ENCODE peak calls at places on chromosomes 3 and 15, in seven cellular contexts. One of them, this sample, is unnamed.

GRCh38 chr3:179146911-179147570 is 1.1 kb upstream of the PIK3CA start:
- DNase-seq in stimulated activated CD4-positive, alpha-beta T cell treated with anti-CD3 and anti-CD28 coated beads, Interleukin-2, amount 100 ng/mL, for 48 hours: peak
- DNase-seq in uterus: peak
- DNase-seq in RWPE1: peak
- DNase-seq in astrocyte: peak
- DNase-seq in astrocyte of the spinal cord: peak
- DNase-seq in HCEC 1CT: peak
- DNase-seq in this sample: peak

GRCh38 chr15:60520825-60521368 is 42.0 kb upstream of the ICE2 start:
- DNase-seq in stimulated activated CD4-positive, alpha-beta T cell treated with anti-CD3 and anti-CD28 coated beads, Interleukin-2, amount 100 ng/mL, for 48 hours: peak
- DNase-seq in uterus: peak
- DNase-seq in RWPE1: peak
- DNase-seq in astrocyte: peak
- DNase-seq in astrocyte of the spinal cord: peak
- DNase-seq in HCEC 1CT: peak
- DNase-seq in this sample: peak

GRCh38 chr3:150355581-150355980 is 52.5 kb upstream of the TSC22D2 start:
- DNase-seq in stimulated activated CD4-positive, alpha-beta T cell treated with anti-CD3 and anti-CD28 coated beads, Interleukin-2, amount 100 ng/mL, for 48 hours: no peak
- DNase-seq in uterus: no peak
- DNase-seq in RWPE1: no peak
- DNase-seq in astrocyte: no peak
- DNase-seq in astrocyte of the spinal cord: no peak
- DNase-seq in HCEC 1CT: no peak
- DNase-seq in this sample: no peak

GRCh38 chr15:45425135-45425534 is 46.8 kb upstream of the GATM start:
- DNase-seq in stimulated activated CD4-positive, alpha-beta T cell treated with anti-CD3 and anti-CD28 coated beads, Interleukin-2, amount 100 ng/mL, for 48 hours: no peak
- DNase-seq in uterus: no peak
- DNase-seq in RWPE1: no peak
- DNase-seq in astrocyte: peak
- DNase-seq in astrocyte of the spinal cord: peak
- DNase-seq in HCEC 1CT: no peak
- DNase-seq in this sample: no peak

GRCh38 chr3:197417451-197417850 is 119.0 kb upstream of the DLG1 start:
- DNase-seq in stimulated activated CD4-positive, alpha-beta T cell treated with anti-CD3 and anti-CD28 coated beads, Interleukin-2, amount 100 ng/mL, for 48 hours: no peak
- DNase-seq in uterus: no peak
- DNase-seq in RWPE1: peak
- DNase-seq in astrocyte: no peak
- DNase-seq in astrocyte of the spinal cord: peak
- DNase-seq in HCEC 1CT: peak
- DNase-seq in this sample: no peak

GRCh38 chr3:44242716-44243115 is 1.0 kb downstream of the TOPAZ1 start:
- DNase-seq in stimulated activated CD4-positive, alpha-beta T cell treated with anti-CD3 and anti-CD28 coated beads, Interleukin-2, amount 100 ng/mL, for 48 hours: no peak
- DNase-seq in uterus: no peak
- DNase-seq in RWPE1: no peak
- DNase-seq in astrocyte: no peak
- DNase-seq in astrocyte of the spinal cord: no peak
- DNase-seq in HCEC 1CT: no peak
- DNase-seq in this sample: no peak

GRCh38 chr3:33287672-33288282 is 10.5 kb downstream of the FBXL2 start:
- DNase-seq in stimulated activated CD4-positive, alpha-beta T cell treated with anti-CD3 and anti-CD28 coated beads, Interleukin-2, amount 100 ng/mL, for 48 hours: no peak
- DNase-seq in uterus: no peak
- DNase-seq in RWPE1: no peak
- DNase-seq in astrocyte: no peak
- DNase-seq in astrocyte of the spinal cord: no peak
- DNase-seq in HCEC 1CT: no peak
- DNase-seq in this sample: no peak

GRCh38 chr3:71582612-71583568 is 638 bp downstream of the FOXP1 start:
- DNase-seq in stimulated activated CD4-positive, alpha-beta T cell treated with anti-CD3 and anti-CD28 coated beads, Interleukin-2, amount 100 ng/mL, for 48 hours: peak
- DNase-seq in uterus: peak
- DNase-seq in RWPE1: no peak
- DNase-seq in astrocyte: peak
- DNase-seq in astrocyte of the spinal cord: peak
- DNase-seq in HCEC 1CT: no peak
- DNase-seq in this sample: peak

GRCh38 chr3:101842245-101842934 is 6.9 kb upstream of the NFKBIZ start:
- DNase-seq in stimulated activated CD4-positive, alpha-beta T cell treated with anti-CD3 and anti-CD28 coated beads, Interleukin-2, amount 100 ng/mL, for 48 hours: no peak
- DNase-seq in uterus: no peak
- DNase-seq in RWPE1: no peak
- DNase-seq in astrocyte: peak
- DNase-seq in astrocyte of the spinal cord: no peak
- DNase-seq in HCEC 1CT: no peak
- DNase-seq in this sample: no peak

GRCh38 chr3:122680381-122681293 is at the start of gene PARP14:
- DNase-seq in stimulated activated CD4-positive, alpha-beta T cell treated with anti-CD3 and anti-CD28 coated beads, Interleukin-2, amount 100 ng/mL, for 48 hours: peak
- DNase-seq in uterus: peak
- DNase-seq in RWPE1: peak
- DNase-seq in astrocyte: peak
- DNase-seq in astrocyte of the spinal cord: peak
- DNase-seq in HCEC 1CT: peak
- DNase-seq in this sample: peak

GRCh38 chr15:39781147-39781966 is 1.3 kb downstream of the FSIP1 start:
- DNase-seq in stimulated activated CD4-positive, alpha-beta T cell treated with anti-CD3 and anti-CD28 coated beads, Interleukin-2, amount 100 ng/mL, for 48 hours: no peak
- DNase-seq in uterus: no peak
- DNase-seq in RWPE1: no peak
- DNase-seq in astrocyte: no peak
- DNase-seq in astrocyte of the spinal cord: no peak
- DNase-seq in HCEC 1CT: no peak
- DNase-seq in this sample: no peak

GRCh38 chr3:55198554-55198953 is 270.7 kb upstream of the LRTM1 start:
- DNase-seq in stimulated activated CD4-positive, alpha-beta T cell treated with anti-CD3 and anti-CD28 coated beads, Interleukin-2, amount 100 ng/mL, for 48 hours: no peak
- DNase-seq in uterus: peak
- DNase-seq in RWPE1: no peak
- DNase-seq in astrocyte: peak
- DNase-seq in astrocyte of the spinal cord: peak
- DNase-seq in HCEC 1CT: peak
- DNase-seq in this sample: no peak

GRCh38 chr3:65500398-65501306 is 538.1 kb downstream of the MAGI1 start:
- DNase-seq in stimulated activated CD4-positive, alpha-beta T cell treated with anti-CD3 and anti-CD28 coated beads, Interleukin-2, amount 100 ng/mL, for 48 hours: no peak
- DNase-seq in uterus: no peak
- DNase-seq in RWPE1: no peak
- DNase-seq in astrocyte: peak
- DNase-seq in astrocyte of the spinal cord: no peak
- DNase-seq in HCEC 1CT: no peak
- DNase-seq in this sample: no peak